ENCODE peak calls at places on chromosomes 4 and X, in six cellular contexts. V is Peyer's patch, Q is upper lobe of right lung, H is left ventricle myocardium inferior, K is cardiac muscle cell, C is GM23338. Z is an unnamed sample. For H3K27me3, the result is how much of the 10 kb centered on the place peaks cover.

GRCh38 chrX:132071260-132071659 is 48.2 kb downstream of the STK26 start:
- DNase-seq in H (no peak), C (peak), Q (no peak), V (no peak), K (peak), Z (no peak)

GRCh38 chr4:73021634-73022033 is 47.9 kb downstream of the COX18 start:
- DNase-seq in Q (no peak), H (no peak), C (peak), K (peak), V (no peak), Z (no peak)

GRCh38 chr4:47493238-47494123 is 8.4 kb downstream of the ATP10D start:
- DNase-seq in H (no peak), K (no peak), V (no peak), C (no peak), Q (no peak), Z (no peak)

GRCh38 chr4:13539047-13539720 is 5.1 kb downstream of the NKX3-2 start:
- DNase-seq in H (no peak), K (no peak), Q (no peak), C (peak), V (no peak), Z (no peak)

GRCh38 chrX:40573763-40574162 is 7.0 kb upstream of the ATP6AP2 start:
- DNase-seq in V (no peak), Q (no peak), K (peak), C (peak), H (no peak), Z (peak)

GRCh38 chr4:118076958-118077766 is 42.9 kb downstream of the NDST3 start:
- DNase-seq in H (no peak), C (peak), Q (no peak), K (peak), V (peak), Z (no peak)

GRCh38 chrX:33725556-33726232 is 406.4 kb downstream of the FAM47A start:
- DNase-seq in H (no peak), K (no peak), Q (no peak), V (no peak), C (peak), Z (no peak)

GRCh38 chr4:865572-865971 is 39.6 kb upstream of the CPLX1 start:
- DNase-seq in V (no peak), K (no peak), C (no peak), Q (no peak), H (no peak), Z (no peak)

GRCh38 chr4:4521767-4522166 is 20.1 kb downstream of the STX18 start:
- DNase-seq in C (no peak), V (no peak), K (no peak), Q (no peak), H (no peak), Z (no peak)

GRCh38 chr4:93829531-93830089 is 1.1 kb downstream of the ATOH1 start:
- DNase-seq in K (no peak), H (no peak), V (no peak), C (peak), Q (no peak), Z (no peak)

GRCh38 chrX:151177141-151178027 is 1.0 kb downstream of the GPR50 start:
- DNase-seq in K (peak), Q (no peak), C (peak), V (no peak), H (no peak), Z (no peak)

GRCh38 chrX:74514384-74514783 is 93.1 kb downstream of the SLC16A2 start:
- DNase-seq in K (peak), C (peak), Q (no peak), V (peak), H (no peak), Z (no peak)

GRCh38 chr4:159308571-159309340 is 205.9 kb downstream of the RAPGEF2 start:
- DNase-seq in Q (no peak), K (no peak), H (no peak), V (no peak), C (peak), Z (no peak)

GRCh38 chr4:96295143-96295763 is 455.4 kb downstream of the PDHA2 start:
- DNase-seq in K (peak), Q (no peak), V (no peak), H (no peak), C (no peak), Z (no peak)

GRCh38 chr4:165874072-165874798 is 1.2 kb downstream of the TLL1 start:
- DNase-seq in H (peak), V (no peak), Q (no peak), C (peak), K (peak), Z (peak)

GRCh38 chrX:47174846-47175587 is 18.6 kb upstream of the UBA1 start:
- DNase-seq in V (peak), Q (no peak), K (no peak), H (no peak), C (no peak), Z (no peak)

GRCh38 chr4:53196872-53197759 is 168.7 kb downstream of the SCFD2 start:
- DNase-seq in V (no peak), C (peak), H (no peak), Q (no peak), K (peak), Z (no peak)

GRCh38 chrX:102063445-102064074 is 61.9 kb upstream of the TCEAL2 start:
- DNase-seq in V (no peak), C (peak), H (no peak), Q (no peak), K (no peak), Z (no peak)

GRCh38 chrX:10579753-10580060 is 40.7 kb downstream of the MID1 start:
- DNase-seq in K (peak), H (no peak), V (no peak), C (no peak), Q (no peak), Z (no peak)

GRCh38 chr4:122539861-122540465 is 80.9 kb downstream of the IL21 start:
- DNase-seq in V (no peak), K (no peak), C (no peak), Q (no peak), H (no peak), Z (peak)

GRCh38 chr4:110633358-110634319 is 10.8 kb upstream of the PITX2 start:
- DNase-seq in Q (no peak), K (no peak), C (peak), H (no peak), V (no peak), Z (no peak)
- H3K4me3 ChIP-seq in Q (no peak), K (peak), C (peak), H (no peak), V (no peak), Z (no peak)

DNA sequence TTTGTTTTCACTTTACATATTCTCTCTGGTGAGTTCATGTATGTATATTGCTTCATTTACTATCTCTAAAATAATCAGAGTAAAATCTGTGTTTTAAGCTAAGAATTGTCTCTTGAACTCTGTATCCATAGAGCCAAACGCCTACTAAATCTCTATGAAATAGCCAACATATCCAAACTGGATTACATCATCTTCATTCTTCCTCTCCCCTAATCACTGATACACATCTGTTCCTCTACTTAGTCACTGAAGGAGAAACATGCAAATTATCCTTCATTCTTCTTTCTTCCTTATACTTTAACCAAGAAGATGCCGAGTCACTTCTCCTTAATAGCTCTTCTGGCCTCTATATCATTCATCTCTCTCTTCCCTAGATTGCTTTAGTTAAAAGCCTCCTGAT is 630.4 kb upstream of the FTHL17 start:
- DNase-seq in V (no peak), Q (no peak), H (no peak), K (peak), C (no peak), Z (no peak)
- H3K27me3 ChIP-seq in V (under half), Q (under half), H (under half), K (under half), C (under half), Z (under half)

GRCh38 chrX:71493111-71493613 is 39.7 kb upstream of the OGT start:
- DNase-seq in C (no peak), H (no peak), Q (no peak), V (no peak), K (peak), Z (no peak)

GRCh38 chrX:71489540-71489939 is 43.4 kb upstream of the OGT start:
- DNase-seq in K (no peak), Q (no peak), C (no peak), H (no peak), V (no peak), Z (no peak)

GRCh38 chrX:71496476-71496875 is 36.4 kb upstream of the OGT start:
- DNase-seq in H (no peak), C (no peak), Q (no peak), V (no peak), K (no peak), Z (no peak)

GRCh38 chrX:71487814-71488213 is 45.1 kb upstream of the OGT start:
- DNase-seq in H (no peak), C (no peak), Q (no peak), K (no peak), V (no peak), Z (no peak)

GRCh38 chrX:71492086-71493065 is 40.5 kb upstream of the OGT start:
- DNase-seq in C (peak), V (peak), K (peak), H (peak), Q (peak), Z (peak)
- H3K4me3 ChIP-seq in C (peak), V (peak), K (no peak), H (peak), Q (peak), Z (no peak)

DNA sequence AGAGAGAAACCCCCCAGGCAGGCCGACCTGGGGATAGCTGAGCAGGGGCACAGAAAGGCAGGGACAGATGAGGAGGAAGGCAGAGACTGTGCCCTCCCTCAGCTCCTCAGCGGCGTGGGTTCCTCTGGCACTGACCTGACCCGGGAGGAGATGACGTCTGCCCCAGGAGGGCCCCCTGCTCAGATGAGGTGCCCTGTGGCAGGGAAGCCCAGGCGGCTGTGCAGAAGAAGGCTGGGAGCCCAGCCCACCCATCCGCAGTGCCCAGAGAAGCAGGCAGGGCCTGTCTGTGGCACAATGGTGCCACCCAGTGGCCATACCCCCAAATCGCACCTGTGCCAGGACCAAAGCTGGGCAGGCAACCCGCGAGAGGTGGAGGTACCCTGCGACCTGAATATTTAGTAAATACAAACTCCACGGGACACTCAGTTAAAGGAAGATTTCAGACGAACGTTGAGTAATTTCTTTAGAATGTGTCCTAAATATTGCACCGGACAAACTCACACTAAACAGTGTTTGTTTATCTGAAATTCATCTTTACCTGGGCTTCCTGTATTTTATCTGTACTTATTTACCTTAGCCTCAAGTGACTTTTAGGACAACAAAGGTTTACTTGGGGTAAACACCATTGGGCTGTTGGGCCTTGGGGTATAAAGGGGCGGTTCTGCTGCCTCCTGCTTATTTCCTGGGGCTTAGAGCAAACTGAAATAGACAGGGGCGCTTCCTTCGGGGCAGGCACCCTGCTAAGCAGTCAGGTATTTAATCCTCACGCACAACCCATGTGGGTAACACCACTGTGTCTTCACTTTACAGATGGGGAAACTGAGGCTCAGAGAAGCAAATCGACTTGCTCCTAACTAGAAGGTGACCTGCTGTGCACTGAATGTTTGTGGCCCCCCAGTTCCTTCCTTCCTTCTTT is 46.5 kb upstream of the HMX1 start:
- DNase-seq in H (peak), Q (peak), V (peak), K (peak), C (peak), Z (peak)
- H3K27me3 ChIP-seq in H (half or more), Q (under half), V (under half), K (under half), C (under half), Z (under half)

GRCh38 chr4:38495481-38495880 is 168.5 kb upstream of the KLF3 start:
- DNase-seq in Q (no peak), V (no peak), C (peak), K (no peak), H (no peak), Z (no peak)
- H3K4me3 ChIP-seq in Q (no peak), V (no peak), C (no peak), K (no peak), H (no peak), Z (no peak)

DNA sequence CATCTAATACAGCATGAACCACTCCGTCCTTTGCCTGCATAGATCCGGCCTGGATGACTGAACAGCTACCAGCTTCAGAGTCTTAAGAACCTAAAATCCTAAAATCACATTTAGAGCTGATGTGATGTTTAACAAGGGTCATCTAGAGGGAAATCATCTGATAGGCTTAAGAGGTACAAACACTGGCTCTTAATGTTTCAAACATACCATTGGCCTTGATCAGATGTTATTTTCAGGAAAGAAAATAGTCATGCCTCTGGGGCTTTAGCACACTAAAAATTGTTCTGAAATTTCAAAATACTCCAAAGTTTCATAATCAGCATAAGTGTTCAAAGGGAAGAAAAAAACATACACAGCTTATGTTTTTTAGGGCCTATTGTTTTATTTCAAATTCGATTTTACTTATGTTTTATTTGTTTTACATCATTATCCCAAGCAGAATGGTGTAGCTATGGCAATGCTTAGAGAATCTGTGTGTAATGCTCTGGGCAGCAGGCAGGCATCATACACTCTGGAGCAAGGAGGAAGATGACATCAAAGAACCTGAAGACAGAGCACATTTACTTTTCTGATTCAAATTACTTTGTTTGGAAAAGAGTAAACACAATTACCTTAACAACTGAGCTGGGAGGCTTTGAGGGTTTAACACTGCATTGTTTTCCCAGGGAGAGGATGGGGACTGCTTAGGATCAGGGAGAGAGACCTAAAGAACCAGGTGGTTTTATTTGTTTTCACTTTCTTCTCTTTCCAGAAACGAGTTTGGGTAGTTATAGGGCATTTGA is 25.4 kb upstream of the LEF1 start:
- DNase-seq in C (peak), K (no peak), V (no peak), Q (no peak), H (no peak), Z (no peak)
- H3K27me3 ChIP-seq in C (half or more), K (under half), V (under half), Q (under half), H (under half), Z (under half)

GRCh38 chr4:6421397-6421796 is 51.0 kb downstream of the PPP2R2C start:
- DNase-seq in V (no peak), C (no peak), H (no peak), K (no peak), Q (peak), Z (no peak)
- H3K4me3 ChIP-seq in V (no peak), C (no peak), H (no peak), K (no peak), Q (no peak), Z (no peak)

GRCh38 chr4:2390146-2390545 is 28.3 kb downstream of the ZFYVE28 start:
- DNase-seq in H (no peak), V (no peak), K (peak), Q (no peak), C (no peak), Z (no peak)

GRCh38 chr4:2387829-2388228 is 30.6 kb downstream of the ZFYVE28 start:
- DNase-seq in K (no peak), H (no peak), C (no peak), V (no peak), Q (no peak), Z (no peak)

GRCh38 chr4:2388430-2389182 is 29.8 kb downstream of the ZFYVE28 start:
- DNase-seq in Q (no peak), V (no peak), K (peak), C (no peak), H (no peak), Z (no peak)

GRCh38 chr4:2390780-2391490 is 27.5 kb downstream of the ZFYVE28 start:
- DNase-seq in H (no peak), K (no peak), V (no peak), C (no peak), Q (no peak), Z (no peak)

GRCh38 chr4:2389691-2390090 is 28.8 kb downstream of the ZFYVE28 start:
- DNase-seq in C (no peak), H (no peak), Q (no peak), K (no peak), V (no peak), Z (no peak)
- H3K27me3 ChIP-seq in C (under half), H (under half), Q (under half), K (under half), V (under half), Z (under half)